ENCODE peak calls at places on chromosome 20, in five cellular contexts. One of them, this sample, is unnamed.

GRCh38 chr20:38023181-38024085 is 9.8 kb downstream of the TTI1 start:
- DNase-seq in fibroblast of lung: peak; percentile 98
- DNase-seq in transverse colon: no peak
- DNase-seq in H7: no peak
- DNase-seq in Peyer's patch: no peak
- DNase-seq in this sample: no peak

GRCh38 chr20:46179811-46180326 is 61.8 kb downstream of the CD40 start:
- DNase-seq in H7: no peak
- DNase-seq in Peyer's patch: no peak
- DNase-seq in transverse colon: no peak
- DNase-seq in fibroblast of lung: no peak
- DNase-seq in this sample: no peak

GRCh38 chr20:50594591-50595432 is 84.6 kb downstream of the PTPN1 start:
- DNase-seq in transverse colon: no peak
- DNase-seq in Peyer's patch: peak; percentile 69
- DNase-seq in H7: peak; percentile 76
- DNase-seq in fibroblast of lung: no peak
- DNase-seq in this sample: no peak

GRCh38 chr20:761418-762381 is 6.6 kb downstream of the SLC52A3 start:
- DNase-seq in Peyer's patch: no peak
- DNase-seq in transverse colon: no peak
- DNase-seq in H7: no peak
- DNase-seq in fibroblast of lung: no peak
- DNase-seq in this sample: no peak

GRCh38 chr20:7790189-7790588 is 150.1 kb downstream of the HAO1 start:
- DNase-seq in transverse colon: no peak
- DNase-seq in fibroblast of lung: peak; percentile 20
- DNase-seq in Peyer's patch: no peak
- DNase-seq in H7: no peak
- DNase-seq in this sample: no peak

GRCh38 chr20:23320317-23320716 is 30.3 kb upstream of the NXT1 start:
- DNase-seq in Peyer's patch: no peak
- DNase-seq in H7: no peak
- DNase-seq in fibroblast of lung: no peak
- DNase-seq in transverse colon: no peak
- DNase-seq in this sample: no peak

GRCh38 chr20:24337074-24337473 is 132.4 kb upstream of the SYNDIG1 start:
- DNase-seq in Peyer's patch: no peak
- DNase-seq in H7: no peak
- DNase-seq in transverse colon: no peak
- DNase-seq in fibroblast of lung: peak; percentile 24
- DNase-seq in this sample: no peak

GRCh38 chr20:54980321-54980960 is 505.0 kb downstream of the DOK5 start:
- DNase-seq in transverse colon: no peak
- DNase-seq in Peyer's patch: no peak
- DNase-seq in fibroblast of lung: no peak
- DNase-seq in H7: peak; percentile 56
- DNase-seq in this sample: no peak

GRCh38 chr20:34705383-34706021 is 1.4 kb downstream of the TP53INP2 start:
- DNase-seq in H7: peak; percentile 48
- DNase-seq in transverse colon: peak; percentile 67
- DNase-seq in fibroblast of lung: peak; percentile 21
- DNase-seq in Peyer's patch: peak; percentile 83
- DNase-seq in this sample: no peak

GRCh38 chr20:44166008-44166407 is 21.0 kb downstream of the JPH2 start:
- DNase-seq in H7: no peak
- DNase-seq in Peyer's patch: no peak
- DNase-seq in fibroblast of lung: no peak
- DNase-seq in transverse colon: no peak
- DNase-seq in this sample: no peak

GRCh38 chr20:46805836-46806235 is 88.8 kb upstream of the EYA2 start:
- DNase-seq in H7: no peak
- DNase-seq in Peyer's patch: no peak
- DNase-seq in transverse colon: no peak
- DNase-seq in fibroblast of lung: no peak
- DNase-seq in this sample: no peak

GRCh38 chr20:43349841-43350240 is 107.9 kb upstream of the SRSF6 start:
- DNase-seq in transverse colon: no peak
- DNase-seq in fibroblast of lung: no peak
- DNase-seq in H7: no peak
- DNase-seq in Peyer's patch: no peak
- DNase-seq in this sample: no peak

GRCh38 chr20:5180933-5181332 is 54.1 kb downstream of the CDS2 start:
- DNase-seq in H7: no peak
- DNase-seq in transverse colon: no peak
- DNase-seq in fibroblast of lung: peak; percentile 9
- DNase-seq in Peyer's patch: no peak
- DNase-seq in this sample: no peak
- H3K36me3 ChIP-seq in H7: peaks cover 11% of the 10 kb centered on the region
- H3K36me3 ChIP-seq in transverse colon: peaks cover 5% of the 10 kb centered on the region
- H3K36me3 ChIP-seq in fibroblast of lung: no peaks in the 10 kb centered on the region
- H3K36me3 ChIP-seq in Peyer's patch: no peaks in the 10 kb centered on the region
- H3K36me3 ChIP-seq in this sample: peaks cover 53% of the 10 kb centered on the region

DNA sequence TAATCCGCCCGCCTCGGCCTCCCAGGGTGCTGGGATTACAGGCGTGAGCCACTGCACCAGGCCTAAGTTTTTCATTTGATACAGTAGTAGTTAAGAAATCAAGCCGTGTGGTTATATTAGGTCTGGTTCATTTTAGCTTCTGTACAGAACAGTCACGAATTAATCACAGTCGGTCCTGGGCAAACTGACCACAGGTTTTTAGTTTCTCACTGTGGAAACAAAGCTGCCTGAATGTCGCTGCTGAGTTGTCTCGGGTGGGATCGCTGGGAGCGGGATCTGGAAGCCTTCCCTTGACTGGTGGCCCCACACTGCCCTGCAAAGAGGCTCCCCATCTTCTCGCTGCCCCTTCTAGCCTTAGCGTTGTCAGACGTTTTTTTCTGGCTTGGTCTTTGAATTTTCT is 18.6 kb downstream of the UCKL1 start:
- DNase-seq in fibroblast of lung: no peak
- DNase-seq in transverse colon: no peak
- DNase-seq in H7: no peak
- DNase-seq in Peyer's patch: no peak
- DNase-seq in this sample: no peak
- H3K36me3 ChIP-seq in fibroblast of lung: peaks cover 28% of the 10 kb centered on the region
- H3K36me3 ChIP-seq in transverse colon: no peaks in the 10 kb centered on the region
- H3K36me3 ChIP-seq in H7: no peaks in the 10 kb centered on the region
- H3K36me3 ChIP-seq in Peyer's patch: no peaks in the 10 kb centered on the region
- H3K36me3 ChIP-seq in this sample: peaks cover 13% of the 10 kb centered on the region

GRCh38 chr20:32772046-32772445 is 9.9 kb downstream of the DNMT3B start:
- DNase-seq in Peyer's patch: no peak
- DNase-seq in transverse colon: no peak
- DNase-seq in fibroblast of lung: no peak
- DNase-seq in H7: no peak
- DNase-seq in this sample: no peak
- H3K36me3 ChIP-seq in Peyer's patch: no peaks in the 10 kb centered on the region
- H3K36me3 ChIP-seq in transverse colon: no peaks in the 10 kb centered on the region
- H3K36me3 ChIP-seq in fibroblast of lung: no peaks in the 10 kb centered on the region
- H3K36me3 ChIP-seq in H7: peaks cover 41% of the 10 kb centered on the region
- H3K36me3 ChIP-seq in this sample: no peaks in the 10 kb centered on the region

DNA sequence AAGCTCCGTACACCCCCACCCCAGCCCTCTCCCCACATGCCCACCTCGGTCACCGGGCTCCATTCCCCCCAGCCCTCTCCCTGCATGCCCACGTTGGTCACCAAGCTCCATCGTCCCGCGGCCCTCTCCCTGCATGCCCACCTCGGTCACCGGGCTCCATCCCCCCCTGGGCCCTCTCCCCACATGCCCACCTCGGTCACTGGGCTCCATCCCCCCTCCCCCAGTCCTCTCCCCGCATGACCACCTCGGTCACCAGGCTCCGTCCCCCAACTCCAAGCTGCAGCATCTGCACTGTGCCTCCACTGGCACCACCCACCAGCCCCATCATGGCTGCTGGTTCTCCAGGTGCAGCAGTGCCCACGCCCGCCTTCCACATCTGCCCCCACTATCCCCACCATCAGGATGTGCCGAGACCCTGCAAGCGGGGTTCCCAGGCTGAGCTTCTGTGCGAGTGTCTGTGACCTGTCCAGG is 16.8 kb downstream of the TAF4 start:
- DNase-seq in fibroblast of lung: no peak
- DNase-seq in transverse colon: no peak
- DNase-seq in Peyer's patch: no peak
- DNase-seq in H7: peak; percentile 37
- DNase-seq in this sample: no peak
- H3K36me3 ChIP-seq in fibroblast of lung: no peaks in the 10 kb centered on the region
- H3K36me3 ChIP-seq in transverse colon: no peaks in the 10 kb centered on the region
- H3K36me3 ChIP-seq in Peyer's patch: no peaks in the 10 kb centered on the region
- H3K36me3 ChIP-seq in H7: no peaks in the 10 kb centered on the region
- H3K36me3 ChIP-seq in this sample: no peaks in the 10 kb centered on the region

DNA sequence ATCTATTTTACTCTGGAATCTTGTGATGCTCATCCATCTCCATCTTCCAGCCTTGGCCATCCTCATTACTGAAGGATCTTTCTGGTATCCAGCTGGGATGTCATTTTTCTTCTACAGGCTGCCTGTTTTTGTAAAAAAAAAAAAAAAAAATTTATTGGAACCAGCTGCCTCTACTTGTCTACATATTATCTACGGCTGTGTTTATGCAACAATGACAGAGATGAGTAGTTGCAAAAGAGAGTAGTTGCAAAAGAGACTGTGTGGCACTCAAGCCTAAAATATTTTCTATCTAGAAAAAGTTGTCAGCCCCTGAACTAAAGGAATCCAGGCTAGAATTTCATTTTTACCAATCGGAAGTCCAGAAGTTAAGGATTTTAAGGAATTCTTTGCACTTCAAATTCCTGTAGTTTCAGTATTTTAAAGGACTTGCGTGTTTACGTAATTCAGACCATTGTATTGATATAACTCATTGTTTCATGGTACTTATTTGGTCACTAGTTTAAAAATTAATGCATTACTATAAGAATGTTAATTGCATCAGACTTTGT is 38.6 kb upstream of the PLCG1 start:
- DNase-seq in Peyer's patch: no peak
- DNase-seq in H7: no peak
- DNase-seq in fibroblast of lung: peak; percentile 83
- DNase-seq in transverse colon: no peak
- DNase-seq in this sample: no peak
- H3K36me3 ChIP-seq in Peyer's patch: no peaks in the 10 kb centered on the region
- H3K36me3 ChIP-seq in H7: peaks cover 32% of the 10 kb centered on the region
- H3K36me3 ChIP-seq in fibroblast of lung: peaks cover 12% of the 10 kb centered on the region
- H3K36me3 ChIP-seq in transverse colon: peaks cover 3% of the 10 kb centered on the region
- H3K36me3 ChIP-seq in this sample: peaks cover 50% of the 10 kb centered on the region

DNA sequence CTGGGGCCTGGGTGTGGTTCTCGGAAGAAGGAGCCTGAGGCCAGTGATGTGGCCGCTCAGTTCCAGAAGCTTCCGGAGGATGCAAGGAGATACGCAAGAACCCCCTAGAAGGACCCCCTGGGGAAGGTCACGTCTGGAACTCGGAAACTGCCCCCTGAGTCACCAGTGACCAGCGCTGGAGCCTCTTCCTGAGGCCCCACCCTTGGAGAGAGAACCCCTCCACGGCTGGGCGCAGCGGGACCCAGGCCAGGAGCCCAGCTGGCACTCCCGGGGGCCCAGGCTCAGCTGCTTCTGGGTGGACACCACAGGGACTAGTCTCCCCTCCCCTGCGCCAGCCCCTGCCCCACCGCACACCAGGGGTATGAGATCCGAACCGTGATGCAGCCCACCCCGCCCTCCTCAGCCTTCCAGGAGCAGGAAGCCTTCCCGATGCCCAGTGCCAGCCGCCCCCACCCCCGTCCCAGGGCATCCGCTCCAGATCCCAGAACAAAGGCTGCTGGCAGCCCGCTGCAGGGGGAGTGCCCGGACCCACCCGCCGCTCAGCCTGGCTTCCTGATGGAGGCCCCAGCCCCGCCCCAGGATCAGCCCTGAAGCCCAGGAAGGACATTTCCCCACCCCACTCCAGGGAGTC is 7.5 kb downstream of the LAMA5 start:
- DNase-seq in transverse colon: no peak
- DNase-seq in H7: peak; percentile 64
- DNase-seq in fibroblast of lung: peak; percentile 72
- DNase-seq in Peyer's patch: no peak
- DNase-seq in this sample: no peak
- H3K36me3 ChIP-seq in transverse colon: no peaks in the 10 kb centered on the region
- H3K36me3 ChIP-seq in H7: peaks cover 3% of the 10 kb centered on the region
- H3K36me3 ChIP-seq in fibroblast of lung: peaks cover 3% of the 10 kb centered on the region
- H3K36me3 ChIP-seq in Peyer's patch: no peaks in the 10 kb centered on the region
- H3K36me3 ChIP-seq in this sample: no peaks in the 10 kb centered on the region

This sample was measured in CD8-positive, alpha-beta memory T cell.